ENCODE peak calls at places on chromosomes 7 and 10, in nine cellular contexts. N is A172; V is stimulated activated CD4-positive, alpha-beta T cell treated with anti-CD3 and anti-CD28 coated beads, Interleukin-12 subunit alpha, Interleukin-12 subunit beta, amount 100 ng/mL, for 48 hours; D is NCI-H2107; O is NCI-H446; H is endothelial cell; B is astrocyte of the spinal cord; W is heart right ventricle; I is activated CD4-positive, alpha-beta T cell treated with anti-CD3 and anti-CD28 coated beads for 48 hours. U is an unnamed sample.

GRCh38 chr10:132110713-132111112 is 45.0 kb downstream of the JAKMIP3 start:
- DNase-seq in D (no peak), I (no peak), N (no peak), W (no peak), H (peak), V (no peak), O (no peak), B (no peak), U (no peak)

GRCh38 chr10:109922976-109923921 is at the start of gene XPNPEP1:
- DNase-seq in D (peak), W (peak), N (peak), H (peak), B (peak), O (no peak), V (peak), I (peak), U (peak)

GRCh38 chr7:26200113-26200443 is 468 bp downstream of the HNRNPA2B1 start:
- DNase-seq in V (peak), N (peak), B (peak), D (peak), O (peak), W (peak), H (peak), I (peak), U (no peak)

GRCh38 chr7:117372073-117372472 is 49.2 kb upstream of the WNT2 start:
- DNase-seq in I (no peak), V (no peak), O (no peak), H (no peak), W (no peak), D (no peak), B (no peak), N (no peak), U (no peak)

GRCh38 chr7:116529250-116529649 is 4.4 kb downstream of the CAV1 start:
- DNase-seq in B (no peak), D (no peak), O (no peak), N (no peak), W (no peak), H (no peak), I (no peak), V (no peak), U (no peak)

GRCh38 chr7:1331576-1332467 is 99.2 kb downstream of the UNCX start:
- DNase-seq in D (no peak), W (no peak), I (no peak), H (no peak), V (no peak), N (no peak), B (no peak), O (no peak), U (no peak)

GRCh38 chr10:93121311-93121710 is 47.6 kb downstream of the CYP26A1 start:
- DNase-seq in N (no peak), I (no peak), B (no peak), D (no peak), O (no peak), H (no peak), W (no peak), V (no peak), U (no peak)

GRCh38 chr7:111098011-111098925 is 7.3 kb downstream of the LRRN3 start:
- DNase-seq in I (peak), D (peak), W (peak), H (peak), N (no peak), O (no peak), B (peak), V (peak), U (no peak)

GRCh38 chr7:94228223-94228622 is 166.5 kb upstream of the COL1A2 start:
- DNase-seq in N (no peak), B (no peak), V (no peak), D (no peak), H (no peak), O (no peak), I (no peak), W (no peak), U (no peak)